ENCODE peak calls at places on chromosomes 13 and 19, in eight cellular contexts. G, M, Y, Q, O, H, F and A are unnamed samples.
A peak's percentile ranks its signal among the peaks of the same experiment; 100 is the strongest.

GRCh38 chr19:52331757-52332156 is 4.3 kb upstream of the ZNF610 start:
- DNase-seq in O (no peak), M (no peak), Q (no peak), Y (peak; percentile 6), G (no peak), F (no peak), H (no peak), A (no peak)

GRCh38 chr19:48025480-48025879 is 18.4 kb downstream of the CABP5 start:
- DNase-seq in G (no peak), F (no peak), Y (no peak), Q (no peak), M (no peak), H (no peak), O (no peak), A (no peak)

GRCh38 chr13:76711515-76712182 is 174.6 kb downstream of the KCTD12 start:
- DNase-seq in O (no peak), M (no peak), H (no peak), Y (peak; percentile 98), F (no peak), G (no peak), Q (no peak), A (no peak)

GRCh38 chr19:14639536-14640277 is 34.9 kb downstream of the ADGRE3 start:
- DNase-seq in Q (no peak), H (no peak), O (no peak), M (no peak), F (no peak), Y (no peak), G (no peak), A (no peak)

GRCh38 chr19:42176649-42176989 is 40.9 kb downstream of the DEDD2 start:
- DNase-seq in M (no peak), Y (no peak), Q (no peak), G (no peak), O (no peak), H (peak; percentile 33), F (no peak), A (no peak)

GRCh38 chr13:101691326-101691725 is 238.9 kb downstream of the ITGBL1 start:
- DNase-seq in H (no peak), F (no peak), O (no peak), G (no peak), Q (no peak), M (no peak), Y (no peak), A (no peak)

GRCh38 chr13:42525035-42525504 is 48.9 kb upstream of the TNFSF11 start:
- DNase-seq in G (no peak), M (no peak), O (no peak), H (no peak), F (no peak), Y (peak; percentile 70), Q (no peak), A (no peak)

GRCh38 chr13:109275848-109276247 is 510.5 kb downstream of the IRS2 start:
- DNase-seq in M (no peak), O (no peak), Y (no peak), H (peak; percentile 35), G (no peak), Q (no peak), F (no peak), A (no peak)

GRCh38 chr13:29429496-29429895 is 166.0 kb downstream of the SLC7A1 start:
- DNase-seq in Y (peak; percentile 7), M (no peak), H (no peak), G (no peak), O (no peak), F (no peak), Q (no peak), A (no peak)

GRCh38 chr13:23980160-23980551 is 82.9 kb upstream of the C1QTNF9B start:
- DNase-seq in G (no peak), O (peak; percentile 81), F (peak; percentile 84), Y (peak; percentile 88), H (peak; percentile 92), M (peak; percentile 62), Q (peak; percentile 93), A (no peak)

GRCh38 chr13:85170372-85170771 is 628.8 kb downstream of the SLITRK6 start:
- DNase-seq in O (no peak), Q (no peak), F (no peak), M (no peak), H (no peak), Y (no peak), G (no peak), A (no peak)

GRCh38 chr19:28633223-28634030 is 579.5 kb downstream of the UQCRFS1 start:
- DNase-seq in M (no peak), Y (peak; percentile 52), Q (no peak), F (peak; percentile 13), G (peak; percentile 32), H (peak; percentile 56), O (peak; percentile 64), A (no peak)

GRCh38 chr13:113791761-113792160 is 32.7 kb downstream of the TMEM255B start:
- DNase-seq in H (peak; percentile 9), G (no peak), Q (no peak), M (no peak), O (no peak), F (no peak), Y (no peak), A (no peak)

GRCh38 chr13:42405665-42406390 is 133.9 kb downstream of the AKAP11 start:
- DNase-seq in O (peak; percentile 44), G (no peak), F (no peak), Y (peak; percentile 6), Q (no peak), M (no peak), H (no peak), A (peak; percentile 90)

GRCh38 chr13:73059460-73060250 is 850 bp downstream of the KLF5 start:
- DNase-seq in M (no peak), F (no peak), Q (peak; percentile 80), O (peak; percentile 44), Y (no peak), H (peak; percentile 71), G (no peak), A (no peak)

GRCh38 chr19:8484331-8484894 is 18.0 kb downstream of the PRAM1 start:
- DNase-seq in Q (peak; percentile 69), G (no peak), O (no peak), F (no peak), H (peak; percentile 63), M (no peak), Y (no peak), A (no peak)

GRCh38 chr13:28329395-28330158 is 165.4 kb downstream of the FLT1 start:
- DNase-seq in F (no peak), M (no peak), Q (no peak), H (no peak), O (no peak), Y (peak; percentile 94), G (no peak), A (no peak)

GRCh38 chr19:50333737-50334617 is 4.8 kb upstream of the KCNC3 start:
- DNase-seq in Y (no peak), G (peak; percentile 41), H (peak; percentile 91), F (peak; percentile 66), Q (peak; percentile 90), O (peak; percentile 91), M (peak; percentile 65), A (no peak)

GRCh38 chr19:41739361-41739760 is 16.0 kb upstream of the CEACAM6 start:
- DNase-seq in F (no peak), Y (no peak), H (no peak), O (no peak), M (no peak), Q (no peak), G (no peak), A (no peak)

GRCh38 chr13:111265701-111266035 is 54.8 kb upstream of the TEX29 start:
- DNase-seq in G (no peak), Y (no peak), O (no peak), Q (no peak), H (no peak), M (no peak), F (no peak), A (no peak)

GRCh38 chr19:1938071-1938470 is 2.9 kb upstream of the CSNK1G2 start:
- DNase-seq in F (no peak), M (no peak), Q (no peak), Y (no peak), O (no peak), H (no peak), G (no peak), A (no peak)

GRCh38 chr13:73171926-73172325 is 113.1 kb downstream of the KLF5 start:
- DNase-seq in G (no peak), H (peak; percentile 30), M (no peak), Y (peak; percentile 77), Q (no peak), O (no peak), F (no peak), A (no peak)

GRCh38 chr13:44474122-44474910 is 100.7 kb downstream of the SERP2 start:
- DNase-seq in H (no peak), Y (peak; percentile 22), M (no peak), O (no peak), G (no peak), Q (no peak), F (no peak), A (no peak)

GRCh38 chr19:41588497-41589209 is 12.7 kb downstream of the CEACAM21 start:
- DNase-seq in G (no peak), F (no peak), Y (peak; percentile 39), H (no peak), M (no peak), O (no peak), Q (no peak), A (no peak)